ENCODE peak calls at places on chromosomes 12 and 14, in four cellular contexts. G is H1, Y is HepG2, J is K562. M is an unnamed sample.

GRCh38 chr14:91996951-91997371 is 42.9 kb downstream of the TRIP11 start:
- DNase-seq in G (no peak), Y (peak; percentile 48), J (peak; percentile 52), M (no peak)

GRCh38 chr14:75518625-75519024 is 3.6 kb upstream of the BATF start:
- DNase-seq in G (no peak), Y (peak; percentile 41), J (peak; percentile 53), M (no peak)

GRCh38 chr12:3273409-3273853 is 196.3 kb downstream of the TSPAN9 start:
- DNase-seq in G (no peak), Y (no peak), J (no peak), M (no peak)

GRCh38 chr12:27696293-27696652 is at the start of gene REP15:
- DNase-seq in G (no peak), Y (peak; percentile 48), J (no peak), M (no peak)

GRCh38 chr12:29148065-29148957 is 767 bp upstream of the FAR2 start:
- DNase-seq in G (no peak), Y (no peak), J (peak; percentile 27), M (no peak)

GRCh38 chr12:81815611-81816010 is 56.5 kb upstream of the PPFIA2 start:
- DNase-seq in G (no peak), Y (no peak), J (no peak), M (no peak)

GRCh38 chr12:67364228-67364627 is 95.1 kb downstream of the CAND1 start:
- DNase-seq in G (no peak), Y (no peak), J (no peak), M (no peak)

GRCh38 chr14:66228267-66228970 is 257.8 kb upstream of the CCDC196 start:
- DNase-seq in G (no peak), Y (no peak), J (peak; percentile 1), M (no peak)

GRCh38 chr14:88553886-88554457 is 835 bp downstream of the PTPN21 start:
- DNase-seq in G (no peak), Y (no peak), J (no peak), M (no peak)

GRCh38 chr12:122102331-122102730 is 23.8 kb downstream of the MLXIP start:
- DNase-seq in G (no peak), Y (no peak), J (no peak), M (no peak)

GRCh38 chr12:58725400-58726105 is 194.8 kb downstream of the LRIG3 start:
- DNase-seq in G (no peak), Y (no peak), J (no peak), M (no peak)

GRCh38 chr12:64304571-64304970 is 82.5 kb upstream of the KICS2 start:
- DNase-seq in G (no peak), Y (no peak), J (no peak), M (no peak)

GRCh38 chr14:104660597-104660996 is 28.8 kb upstream of the INF2 start:
- DNase-seq in G (no peak), Y (no peak), J (no peak), M (no peak)

GRCh38 chr12:131076277-131076676 is 122.6 kb downstream of the ADGRD1 start:
- DNase-seq in G (no peak), Y (no peak), J (no peak), M (no peak)

GRCh38 chr12:53201170-53201541 is 5.9 kb downstream of the ITGB7 start:
- DNase-seq in G (no peak), Y (no peak), J (peak; percentile 65), M (no peak)
- TF ChIP-seq BRCA1 in G (no peak), Y (no peak), J (no peak), M (no peak)

GRCh38 chr14:97143456-97143855 is 346.3 kb downstream of the VRK1 start:
- DNase-seq in G (no peak), Y (no peak), J (no peak), M (no peak)
- TF ChIP-seq BRCA1 in G (no peak), Y (no peak), J (no peak), M (no peak)

GRCh38 chr12:93804392-93805179 is 127.4 kb downstream of the CRADD start:
- DNase-seq in G (no peak), Y (no peak), J (no peak), M (no peak)
- TF ChIP-seq BRCA1 in G (no peak), Y (no peak), J (no peak), M (no peak)

GRCh38 chr12:49089831-49090773 is 4.5 kb downstream of the DHH start:
- DNase-seq in G (no peak), Y (no peak), J (peak; percentile 94), M (no peak)
- TF ChIP-seq BRCA1 in G (no peak), Y (no peak), J (no peak), M (no peak)

DNA sequence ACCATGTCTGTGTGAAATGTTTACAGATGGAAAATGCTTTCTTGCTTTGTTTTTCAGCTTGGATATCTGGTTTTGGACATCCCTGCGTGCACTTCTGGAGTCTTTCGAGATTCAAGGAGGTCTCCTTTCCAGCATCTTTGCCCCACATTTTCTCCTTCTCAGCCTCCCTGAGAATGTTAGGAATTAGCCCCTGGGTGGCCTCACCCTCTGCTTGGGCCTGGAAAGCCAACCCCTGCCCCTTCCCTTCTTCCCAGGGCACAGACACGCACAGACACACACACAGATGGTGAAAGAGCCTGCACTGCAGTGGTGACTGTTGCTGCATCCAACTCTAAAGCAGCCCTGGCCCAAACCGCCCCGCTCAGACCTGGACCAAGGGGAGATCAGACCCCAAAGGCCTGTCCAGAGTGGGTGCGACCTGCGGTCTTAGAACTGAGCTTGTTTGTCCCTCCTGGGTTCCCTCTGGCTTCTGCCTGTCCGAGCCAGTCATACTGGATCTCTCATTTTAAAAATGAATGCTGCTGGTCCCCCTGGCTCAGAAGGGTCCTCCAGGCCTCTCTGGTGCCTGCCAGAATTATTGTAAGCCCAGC is 8.7 kb upstream of the NCOR2 start:
- DNase-seq in G (no peak), Y (no peak), J (no peak), M (no peak)
- TF ChIP-seq BRCA1 in G (no peak), Y (no peak), J (no peak), M (no peak)

GRCh38 chr14:59107819-59108218 is 80.6 kb upstream of the DAAM1 start:
- DNase-seq in G (no peak), Y (no peak), J (no peak), M (no peak)
- TF ChIP-seq BRCA1 in G (no peak), Y (no peak), J (no peak), M (no peak)

DNA sequence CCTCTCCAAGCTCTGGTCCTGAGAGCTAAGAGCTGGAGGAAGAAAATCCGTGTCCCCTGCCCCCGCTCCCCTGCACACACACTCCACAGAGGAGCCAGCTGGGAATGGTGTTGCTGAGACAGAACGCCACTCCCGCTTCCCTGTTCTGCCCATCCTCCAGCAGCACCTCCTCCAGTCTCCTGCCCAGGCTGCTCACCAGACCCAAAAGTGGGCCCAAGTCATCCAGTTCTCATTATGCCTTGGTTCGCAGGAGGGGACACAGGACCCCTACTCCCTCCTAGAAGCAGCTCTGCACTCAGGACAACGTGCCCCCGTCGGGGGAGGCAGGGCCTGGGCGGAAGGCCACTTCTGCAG is 861 bp upstream of the TRMT61A start:
- DNase-seq in G (no peak), Y (no peak), J (no peak), M (no peak)
- TF ChIP-seq BRCA1 in G (no peak), Y (no peak), J (no peak), M (no peak)

GRCh38 chr12:5402009-5402408 is 29.9 kb upstream of the NTF3 start:
- DNase-seq in G (no peak), Y (no peak), J (no peak), M (no peak)

GRCh38 chr12:5402536-5402935 is 29.4 kb upstream of the NTF3 start:
- DNase-seq in G (no peak), Y (no peak), J (no peak), M (no peak)

GRCh38 chr12:5407457-5407856 is 24.5 kb upstream of the NTF3 start:
- DNase-seq in G (no peak), Y (no peak), J (no peak), M (no peak)
- TF ChIP-seq BRCA1 in G (no peak), Y (no peak), J (no peak), M (no peak)